ENCODE peak calls at places on chromosomes 1 and 21, in six cellular contexts. S, B, C, I, Y and V are unnamed samples.

GRCh38 chr21:42107881-42108553 is 36.9 kb downstream of the UMODL1 start:
- DNase-seq in S (no peak), B (peak), C (no peak), I (peak), Y (peak), V (peak)

GRCh38 chr1:30005972-30006619 is 717.3 kb downstream of the MATN1 start:
- DNase-seq in S (no peak), B (no peak), C (no peak), I (peak), Y (no peak), V (no peak)

GRCh38 chr1:20496241-20496661 is 10.2 kb upstream of the CAMK2N1 start:
- DNase-seq in S (no peak), B (peak), C (no peak), I (peak), Y (no peak), V (no peak)

GRCh38 chr1:190169311-190170067 is 308.2 kb downstream of the BRINP3 start:
- DNase-seq in S (no peak), B (no peak), C (no peak), I (no peak), Y (no peak), V (no peak)

GRCh38 chr1:234500269-234500668 is 21.3 kb upstream of the TARBP1 start:
- DNase-seq in S (peak), B (no peak), C (no peak), I (peak), Y (no peak), V (no peak)

GRCh38 chr21:43936186-43936967 is 71.4 kb downstream of the AGPAT3 start:
- DNase-seq in S (no peak), B (no peak), C (no peak), I (no peak), Y (no peak), V (no peak)

GRCh38 chr21:15088483-15088882 is 23.7 kb upstream of the NRIP1 start:
- DNase-seq in S (no peak), B (no peak), C (no peak), I (no peak), Y (no peak), V (no peak)

GRCh38 chr1:172452536-172453159 is 8.8 kb upstream of the PIGC start:
- DNase-seq in S (no peak), B (no peak), C (no peak), I (no peak), Y (no peak), V (no peak)

GRCh38 chr1:205014772-205015171 is 28.2 kb upstream of the CNTN2 start:
- DNase-seq in S (no peak), B (no peak), C (no peak), I (no peak), Y (no peak), V (no peak)

GRCh38 chr1:154221815-154222081 is 993 bp downstream of the UBAP2L start:
- DNase-seq in S (no peak), B (no peak), C (no peak), I (no peak), Y (no peak), V (no peak)

DNA sequence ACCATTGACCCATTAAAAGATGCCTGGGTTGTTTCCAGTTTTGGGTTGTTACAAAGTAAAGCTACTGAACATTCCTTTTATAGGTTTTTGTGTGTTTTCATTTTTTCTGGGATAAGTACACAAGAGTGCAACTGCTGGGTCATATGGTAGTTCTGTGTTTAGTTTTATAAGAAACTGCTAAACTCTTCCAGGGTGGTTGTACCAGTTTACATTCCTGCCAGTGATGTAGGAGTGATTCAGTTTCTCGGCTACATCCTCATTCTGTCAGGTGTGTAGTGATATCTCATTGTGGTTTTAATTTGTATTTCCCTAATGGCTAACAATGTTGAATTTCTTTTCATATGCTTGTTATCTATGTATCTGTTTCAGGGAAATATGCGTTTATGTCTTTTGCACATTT is 58.5 kb upstream of the DNAJC6 start:
- DNase-seq in S (no peak), B (no peak), C (no peak), I (no peak), Y (no peak), V (no peak)
- TF ChIP-seq CTCF in S (no peak), B (no peak), C (no peak), I (no peak), Y (no peak), V (no peak)

DNA sequence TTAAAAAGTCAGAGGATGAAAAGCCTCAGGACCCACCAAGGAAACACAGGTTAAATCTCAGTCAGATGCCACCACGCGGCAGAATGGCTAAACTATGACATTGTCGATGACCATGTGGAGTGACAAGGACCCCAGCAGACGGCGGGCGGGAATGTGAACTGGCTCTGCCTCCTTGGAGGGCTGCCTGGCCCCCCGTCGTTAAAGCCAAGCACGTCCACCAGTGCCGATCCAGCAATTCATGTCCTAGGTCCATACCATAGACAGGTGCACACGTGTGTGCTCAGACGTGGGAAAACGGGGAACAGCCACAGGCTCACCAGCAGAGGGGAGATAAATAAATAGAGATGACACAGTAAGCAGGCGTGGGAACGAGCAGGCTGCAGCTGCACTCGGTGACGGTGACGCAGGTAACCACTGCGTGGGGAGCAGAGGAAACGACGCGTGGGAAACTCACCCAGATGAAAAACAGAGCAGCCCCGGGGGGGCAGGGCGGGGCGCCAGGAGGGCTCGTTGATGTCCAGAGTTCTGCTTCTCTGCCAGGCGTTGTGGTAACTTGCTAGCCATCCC is 28.3 kb upstream of the PCBP3 start:
- DNase-seq in S (peak), B (peak), C (no peak), I (no peak), Y (no peak), V (no peak)
- TF ChIP-seq CTCF in S (no peak), B (no peak), C (no peak), I (no peak), Y (no peak), V (no peak)

GRCh38 chr1:42958488-42959317 is at the start of gene SLC2A1:
- DNase-seq in S (peak), B (peak), C (no peak), I (peak), Y (peak), V (peak)

GRCh38 chr1:42956739-42957138 is 1.9 kb downstream of the SLC2A1 start:
- DNase-seq in S (no peak), B (no peak), C (no peak), I (no peak), Y (no peak), V (no peak)

GRCh38 chr1:42955311-42956063 is 3.2 kb downstream of the SLC2A1 start:
- DNase-seq in S (no peak), B (no peak), C (no peak), I (no peak), Y (no peak), V (no peak)

GRCh38 chr1:42957880-42958487 is 684 bp downstream of the SLC2A1 start:
- DNase-seq in S (peak), B (peak), C (no peak), I (peak), Y (no peak), V (peak)

DNA sequence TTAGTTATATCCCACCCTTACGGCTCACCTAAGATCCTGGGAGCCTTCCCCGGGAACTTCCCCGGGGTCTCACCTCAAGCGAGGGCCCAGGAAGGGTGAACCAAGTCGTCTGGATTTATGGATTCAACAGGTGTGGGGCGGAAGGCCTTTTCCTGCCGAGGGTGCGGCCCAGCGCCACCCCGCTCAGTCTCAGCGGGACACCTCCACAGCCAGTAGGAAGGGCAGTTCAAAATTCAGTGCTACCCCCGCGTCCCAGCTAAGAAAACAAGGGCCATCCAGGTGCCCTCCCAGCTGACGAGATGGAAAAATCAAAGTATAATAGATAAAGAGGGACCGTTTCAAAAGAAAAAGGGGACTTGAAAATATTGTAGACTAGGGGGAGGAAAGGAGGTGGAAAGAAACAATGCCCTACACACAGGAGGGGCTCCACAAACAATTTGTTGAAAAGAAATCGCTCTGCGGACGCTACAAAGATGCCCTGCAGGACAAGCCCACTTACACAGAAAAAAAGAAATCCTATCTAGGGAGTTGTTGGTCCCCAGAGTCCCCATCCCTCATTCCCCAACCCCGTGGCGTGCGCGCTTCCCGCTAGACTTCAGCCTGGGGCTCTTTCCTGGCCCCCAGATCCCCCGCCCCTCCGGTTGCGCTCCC is 1.3 kb downstream of the SLC2A1 start:
- DNase-seq in S (no peak), B (no peak), C (no peak), I (no peak), Y (no peak), V (no peak)
- TF ChIP-seq CTCF in S (no peak), B (no peak), C (no peak), I (no peak), Y (no peak), V (no peak)

GRCh38 chr1:6105763-6106162 is 60.1 kb downstream of the KCNAB2 start:
- DNase-seq in S (no peak), B (no peak), C (no peak), I (peak), Y (peak), V (no peak)
- TF ChIP-seq CTCF in S (no peak), B (no peak), C (peak), I (no peak), Y (no peak), V (no peak)

DNA sequence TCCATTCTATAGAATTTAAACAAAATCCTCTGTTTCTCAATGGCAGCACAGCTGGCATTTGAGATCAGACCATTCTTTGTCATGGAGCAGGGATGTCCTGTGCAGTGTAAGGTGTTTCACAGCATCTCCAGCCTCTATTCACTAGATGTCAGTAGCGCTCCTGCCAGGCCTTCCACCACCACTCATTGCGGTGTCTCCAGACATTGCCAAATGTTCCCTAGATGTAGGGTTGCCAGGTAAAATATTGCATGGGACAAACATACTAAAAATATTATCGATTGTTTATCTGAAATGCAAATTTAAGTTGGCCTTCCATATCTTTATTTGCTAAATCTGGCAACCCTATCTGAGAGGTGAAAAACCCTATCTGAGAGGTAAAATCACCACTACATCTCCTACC is 11.7 kb downstream of the ITLN2 start:
- DNase-seq in S (no peak), B (no peak), C (no peak), I (peak), Y (no peak), V (no peak)
- TF ChIP-seq CTCF in S (no peak), B (no peak), C (no peak), I (no peak), Y (no peak), V (no peak)

GRCh38 chr1:193190096-193190744 is 3.8 kb upstream of the B3GALT2 start:
- DNase-seq in S (no peak), B (no peak), C (no peak), I (no peak), Y (no peak), V (no peak)
- TF ChIP-seq CTCF in S (no peak), B (peak), C (peak), I (peak), Y (peak), V (no peak)